ENCODE peak calls at places on chromosomes 1 and 21, in seven cellular contexts. Q is heart left ventricle; O is cardiac muscle cell; D is CD8-positive, alpha-beta T cell; P is cardiac fibroblast; T is fibroblast of the aortic adventitia; M is uterus. A is an unnamed sample.

GRCh38 chr1:21302747-21303715 is 12.8 kb upstream of the ECE1 start:
- DNase-seq in O (no peak), P (peak; percentile 92), D (no peak), T (peak; percentile 82), Q (no peak), M (no peak), A (peak; percentile 87)

GRCh38 chr21:38177919-38178652 is 78.7 kb upstream of the KCNJ15 start:
- DNase-seq in O (no peak), Q (no peak), P (no peak), T (no peak), D (no peak), M (no peak), A (no peak)

GRCh38 chr1:41122851-41123518 is 101.5 kb upstream of the SLFNL1 start:
- DNase-seq in P (peak; percentile 89), O (peak; percentile 32), T (peak; percentile 72), M (no peak), D (no peak), Q (no peak), A (peak; percentile 91)

GRCh38 chr1:1623181-1623630 is 7.9 kb downstream of the MIB2 start:
- DNase-seq in D (peak; percentile 12), Q (no peak), P (no peak), O (no peak), M (no peak), T (no peak), A (no peak)

GRCh38 chr1:201590474-201590873 is 51.5 kb downstream of the NAV1 start:
- DNase-seq in P (no peak), Q (no peak), D (no peak), T (no peak), O (no peak), M (no peak), A (no peak)

GRCh38 chr1:183604048-183604808 is 14.0 kb upstream of the NCF2 start:
- DNase-seq in T (peak; percentile 51), D (no peak), M (no peak), P (peak; percentile 81), O (no peak), Q (peak; percentile 53), A (peak; percentile 91)

GRCh38 chr1:115572710-115573109 is 69.1 kb upstream of the VANGL1 start:
- DNase-seq in M (no peak), O (no peak), Q (no peak), P (no peak), T (no peak), D (no peak), A (no peak)

GRCh38 chr1:6953874-6954502 is 168.7 kb downstream of the CAMTA1 start:
- DNase-seq in P (no peak), D (no peak), O (no peak), M (no peak), T (no peak), Q (no peak), A (no peak)

GRCh38 chr1:209646558-209646957 is 5.7 kb downstream of the LAMB3 start:
- DNase-seq in P (peak; percentile 40), M (no peak), T (no peak), D (no peak), O (no peak), Q (no peak), A (peak; percentile 52)

GRCh38 chr1:246221390-246222240 is 285.5 kb downstream of the SMYD3 start:
- DNase-seq in D (no peak), P (peak; percentile 23), M (no peak), O (no peak), Q (no peak), T (no peak), A (no peak)

GRCh38 chr1:32724678-32725594 is 22.4 kb upstream of the SYNC start:
- DNase-seq in O (no peak), D (no peak), Q (peak; percentile 87), T (peak; percentile 96), P (peak; percentile 95), M (peak; percentile 39), A (peak; percentile 89)

DNA sequence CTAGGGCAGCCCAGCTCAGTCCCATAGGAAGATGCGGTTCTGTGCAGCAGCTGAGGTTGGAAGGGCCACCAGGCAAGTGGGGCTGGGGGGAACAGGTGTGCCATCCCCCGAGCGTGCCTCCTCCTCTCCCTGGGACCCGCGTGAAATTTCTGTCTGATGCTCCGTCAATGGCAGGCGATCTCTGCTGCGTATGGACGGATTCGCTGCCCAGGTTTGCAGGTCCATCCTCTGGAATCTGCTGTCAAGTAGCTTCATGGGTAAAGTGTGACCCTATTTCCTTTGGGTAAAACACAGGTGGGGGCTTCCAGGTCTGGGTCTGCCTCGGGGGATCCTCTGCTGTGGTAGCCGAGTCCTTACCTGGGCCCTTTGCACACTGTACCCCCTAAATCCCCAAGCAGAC is 114.6 kb upstream of the ARHGEF16 start:
- DNase-seq in M (no peak), O (no peak), Q (no peak), P (no peak), D (no peak), T (no peak), A (no peak)
- TF ChIP-seq CTCF in M (no peak), O (no peak), Q (no peak), P (no peak), D (no peak), T (no peak), A (no peak)

GRCh38 chr1:63858153-63858552 is 84.3 kb downstream of the ROR1 start:
- DNase-seq in Q (no peak), D (no peak), M (no peak), T (no peak), O (no peak), P (no peak), A (no peak)

GRCh38 chr1:63857478-63857877 is 83.7 kb downstream of the ROR1 start:
- DNase-seq in D (no peak), T (no peak), P (no peak), Q (no peak), O (peak; percentile 66), M (no peak), A (no peak)

GRCh38 chr1:63859480-63860275 is 85.9 kb downstream of the ROR1 start:
- DNase-seq in D (no peak), P (no peak), O (no peak), M (no peak), T (no peak), Q (no peak), A (no peak)

GRCh38 chr1:63855942-63856341 is 82.1 kb downstream of the ROR1 start:
- DNase-seq in T (no peak), M (no peak), Q (no peak), D (no peak), O (no peak), P (no peak), A (no peak)

DNA sequence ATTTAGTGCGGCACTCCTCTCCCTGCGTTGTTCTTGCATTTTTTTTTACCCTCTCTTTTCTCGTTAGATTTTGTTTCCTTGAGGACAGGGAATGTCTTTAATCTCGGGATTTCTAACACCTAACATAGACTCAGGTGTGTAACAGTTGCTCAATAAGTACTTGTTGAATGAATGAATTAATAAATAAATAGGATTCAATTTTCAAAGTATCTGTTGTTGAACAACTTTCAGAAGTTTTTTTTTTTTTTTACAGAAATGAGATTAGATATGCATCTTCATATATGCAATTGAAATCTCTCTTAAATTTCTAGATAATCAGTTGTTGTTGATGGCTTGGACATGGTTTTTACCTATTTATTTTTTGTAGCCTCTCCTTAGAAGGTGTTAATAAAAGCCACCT is 83.1 kb downstream of the ROR1 start:
- DNase-seq in O (no peak), M (no peak), D (no peak), P (no peak), Q (no peak), T (no peak), A (no peak)
- H3K4me3 ChIP-seq in O (no peak overlapping the region), M (no peak overlapping the region), D (no peak overlapping the region), P (no peak overlapping the region), Q (no peak overlapping the region), T (no peak overlapping the region), A (no peak overlapping the region)

GRCh38 chr1:37705399-37705798 is 13.1 kb downstream of the CDCA8 start:
- DNase-seq in T (no peak), M (peak; percentile 32), P (no peak), Q (no peak), O (no peak), D (no peak), A (no peak)
- TF ChIP-seq CTCF in T (no peak), M (no peak), P (no peak), Q (no peak), O (no peak), D (no peak), A (no peak)

GRCh38 chr21:42160111-42160949 is 58.6 kb upstream of the ABCG1 start:
- DNase-seq in M (no peak), P (no peak), D (peak; percentile 71), T (no peak), Q (no peak), O (no peak), A (no peak)
- H3K4me3 ChIP-seq in M (no peak overlapping the region), P (no peak overlapping the region), D (no peak overlapping the region), T (no peak overlapping the region), Q (no peak overlapping the region), O (no peak overlapping the region), A (no peak overlapping the region)

GRCh38 chr1:31704261-31705079 is 653 bp upstream of the COL16A1 start:
- DNase-seq in Q (no peak), O (no peak), M (peak; percentile 61), D (no peak), P (peak; percentile 66), T (peak; percentile 91), A (peak; percentile 71)

GRCh38 chr1:31703431-31704260 is at the start of gene COL16A1:
- DNase-seq in M (peak; percentile 92), Q (peak; percentile 82), P (peak; percentile 22), D (no peak), O (peak; percentile 30), T (peak; percentile 82), A (peak; percentile 38)

GRCh38 chr1:31702836-31703404 is 897 bp downstream of the COL16A1 start:
- DNase-seq in M (no peak), D (no peak), Q (no peak), P (no peak), O (no peak), T (peak; percentile 38), A (no peak)

GRCh38 chr1:31706384-31707058 is 2.7 kb upstream of the COL16A1 start:
- DNase-seq in P (no peak), T (no peak), O (no peak), M (no peak), D (no peak), Q (no peak), A (no peak)

GRCh38 chr1:31705080-31705866 is 1.5 kb upstream of the COL16A1 start:
- DNase-seq in P (peak; percentile 64), D (peak; percentile 63), O (peak; percentile 51), Q (peak; percentile 56), T (peak; percentile 60), M (peak; percentile 71), A (peak; percentile 78)
- TF ChIP-seq CTCF in P (peak; percentile 40), D (no peak), O (peak; percentile 42), Q (no peak), T (peak; percentile 43), M (peak; percentile 34), A (peak; percentile 40)

A was measured in choroid plexus epithelial cell.